ENCODE peak calls at places on chromosomes 1 and 21, in six cellular contexts. W, G, U, X, N and F are unnamed samples.
A peak's percentile ranks its signal among the peaks of the same experiment; 100 is the strongest.

GRCh38 chr1:176118985-176119384 is 88.1 kb downstream of the COP1 start:
- DNase-seq in W (no peak), G (no peak), U (no peak), X (peak; percentile 11), N (no peak), F (no peak)

GRCh38 chr1:115783311-115783710 is 14.8 kb upstream of the CASQ2 start:
- DNase-seq in W (no peak), G (no peak), U (no peak), X (no peak), N (no peak), F (no peak)

GRCh38 chr1:165068716-165069115 is 287.8 kb downstream of the LMX1A start:
- DNase-seq in W (no peak), G (no peak), U (no peak), X (peak; percentile 8), N (no peak), F (no peak)

GRCh38 chr21:39057121-39057520 is 126.1 kb downstream of the PSMG1 start:
- DNase-seq in W (no peak), G (no peak), U (no peak), X (no peak), N (no peak), F (no peak)

GRCh38 chr1:1144122-1144842 is 28.4 kb upstream of the C1orf159 start:
- DNase-seq in W (peak; percentile 41), G (no peak), U (no peak), X (no peak), N (no peak), F (peak; percentile 84)

GRCh38 chr1:180248731-180249681 is 18.9 kb downstream of the LHX4 start:
- DNase-seq in W (peak; percentile 72), G (peak; percentile 58), U (peak; percentile 73), X (no peak), N (no peak), F (peak; percentile 41)

GRCh38 chr1:203410117-203410900 is 59.4 kb upstream of the FMOD start:
- DNase-seq in W (no peak), G (no peak), U (no peak), X (no peak), N (no peak), F (no peak)

GRCh38 chr1:38941527-38942019 is at the start of gene RHBDL2:
- DNase-seq in W (peak; percentile 25), G (peak; percentile 7), U (no peak), X (peak; percentile 38), N (no peak), F (no peak)

GRCh38 chr1:158506369-158506987 is 34.5 kb downstream of the OR10R2 start:
- DNase-seq in W (peak; percentile 77), G (peak; percentile 1), U (peak; percentile 80), X (no peak), N (no peak), F (no peak)

GRCh38 chr1:184836081-184836480 is 81.4 kb upstream of the EDEM3 start:
- DNase-seq in W (no peak), G (no peak), U (no peak), X (no peak), N (no peak), F (no peak)

GRCh38 chr1:20727746-20728316 is 4.7 kb downstream of the SH2D5 start:
- DNase-seq in W (peak; percentile 58), G (peak; percentile 57), U (peak; percentile 72), X (no peak), N (no peak), F (no peak)

GRCh38 chr1:68819190-68819829 is 322.4 kb upstream of the DEPDC1 start:
- DNase-seq in W (peak; percentile 56), G (peak; percentile 39), U (peak; percentile 61), X (peak; percentile 37), N (no peak), F (no peak)

GRCh38 chr1:234589064-234589765 is 20.8 kb downstream of the IRF2BP2 start:
- DNase-seq in W (no peak), G (no peak), U (no peak), X (no peak), N (no peak), F (no peak)

GRCh38 chr1:99004270-99005141 is at the start of gene PLPPR5:
- DNase-seq in W (peak; percentile 83), G (peak; percentile 86), U (peak; percentile 45), X (peak; percentile 18), N (peak; percentile 23), F (no peak)

GRCh38 chr1:56821462-56821797 is 2.2 kb upstream of the FYB2 start:
- DNase-seq in W (no peak), G (peak; percentile 24), U (peak; percentile 90), X (peak; percentile 26), N (no peak), F (no peak)

GRCh38 chr1:58814251-58815068 is 30.6 kb upstream of the JUN start:
- DNase-seq in W (peak; percentile 58), G (no peak), U (peak; percentile 70), X (peak; percentile 26), N (peak; percentile 24), F (no peak)

GRCh38 chr1:45258059-45258650 is 51.8 kb upstream of the ZSWIM5 start:
- DNase-seq in W (peak; percentile 8), G (no peak), U (peak; percentile 42), X (no peak), N (no peak), F (peak; percentile 13)

GRCh38 chr1:77282187-77282865 is 507 bp downstream of the AK5 start:
- DNase-seq in W (peak; percentile 67), G (no peak), U (peak; percentile 57), X (peak; percentile 36), N (peak; percentile 45), F (no peak)

GRCh38 chr1:211752951-211753486 is 77.5 kb downstream of the LPGAT1 start:
- DNase-seq in W (no peak), G (no peak), U (peak; percentile 73), X (no peak), N (no peak), F (no peak)

GRCh38 chr1:181086926-181087325 is 1.6 kb upstream of the IER5 start:
- DNase-seq in W (no peak), G (no peak), U (no peak), X (peak; percentile 63), N (no peak), F (no peak)

DNA sequence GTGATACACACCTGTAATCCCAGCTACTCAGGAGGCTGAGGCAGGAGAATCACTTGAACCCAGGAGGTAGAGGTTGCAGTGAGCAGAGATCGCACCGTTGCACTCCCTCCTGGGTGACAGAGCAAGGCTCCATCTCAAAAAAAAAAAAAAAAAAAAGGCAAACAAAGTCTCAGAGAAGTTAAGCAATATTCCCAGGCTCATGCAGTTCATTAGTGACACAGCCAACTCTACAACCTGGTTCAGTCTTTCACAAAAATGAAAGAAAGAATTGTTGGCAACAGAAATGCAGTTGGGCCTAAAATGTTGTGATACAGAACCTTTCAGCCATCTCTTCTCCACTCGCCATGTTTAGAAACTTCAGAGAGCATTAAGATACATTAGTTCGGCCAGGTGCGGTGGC is 242.1 kb downstream of the LTN1 start:
- DNase-seq in W (no peak), G (no peak), U (no peak), X (no peak), N (no peak), F (no peak)
- H3K36me3 ChIP-seq in W (no peaks in the 10 kb centered on the region), G (no peaks in the 10 kb centered on the region), U (no peaks in the 10 kb centered on the region), X (no peaks in the 10 kb centered on the region), N (no peaks in the 10 kb centered on the region), F (no peaks in the 10 kb centered on the region)

DNA sequence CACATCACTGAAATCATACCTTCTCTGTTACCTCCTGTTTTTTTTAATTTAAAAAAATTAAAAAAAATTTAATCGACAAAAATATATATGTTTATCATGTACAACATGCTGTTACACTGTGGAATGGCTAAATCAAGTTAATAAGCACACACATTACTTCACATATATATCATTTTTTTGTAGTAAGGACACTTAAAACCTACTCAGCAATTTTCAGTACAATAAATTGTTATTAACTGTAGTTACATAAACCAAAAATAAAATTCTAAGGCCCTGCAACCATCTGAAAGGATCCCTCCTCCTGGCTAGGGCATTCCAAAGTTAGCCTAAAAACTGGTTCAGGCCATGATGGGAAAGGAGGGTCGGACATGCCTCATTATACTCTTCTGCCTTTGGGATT is 23.6 kb upstream of the COQ8A start:
- DNase-seq in W (no peak), G (no peak), U (no peak), X (no peak), N (no peak), F (no peak)
- H3K9ac ChIP-seq in W (no peak overlapping the region), G (no peak overlapping the region), U (no peak overlapping the region), X (no peak overlapping the region), N (no peak overlapping the region), F (no peak overlapping the region)

GRCh38 chr1:189803364-189803763 is 674.3 kb downstream of the BRINP3 start:
- DNase-seq in W (peak; percentile 8), G (peak; percentile 1), U (peak; percentile 39), X (no peak), N (no peak), F (no peak)
- H3K36me3 ChIP-seq in W (no peaks in the 10 kb centered on the region), G (no peaks in the 10 kb centered on the region), U (no peaks in the 10 kb centered on the region), X (no peaks in the 10 kb centered on the region), N (no peaks in the 10 kb centered on the region), F (no peaks in the 10 kb centered on the region)

GRCh38 chr1:198672124-198672523 is 33.3 kb downstream of the PTPRC start:
- DNase-seq in W (no peak), G (no peak), U (peak; percentile 39), X (no peak), N (no peak), F (no peak)
- H3K9ac ChIP-seq in W (no peak overlapping the region), G (peak overlapping the region; percentile 32), U (no peak overlapping the region), X (no peak overlapping the region), N (no peak overlapping the region), F (no peak overlapping the region)

GRCh38 chr1:225865514-225865913 is 16.7 kb downstream of the TMEM63A start:
- DNase-seq in W (no peak), G (no peak), U (no peak), X (no peak), N (no peak), F (no peak)
- H3K36me3 ChIP-seq in W (no peaks in the 10 kb centered on the region), G (peaks cover 36% of the 10 kb centered on the region), U (peaks cover 28% of the 10 kb centered on the region), X (peaks cover 27% of the 10 kb centered on the region), N (peaks cover 4% of the 10 kb centered on the region), F (peaks cover 7% of the 10 kb centered on the region)

DNA sequence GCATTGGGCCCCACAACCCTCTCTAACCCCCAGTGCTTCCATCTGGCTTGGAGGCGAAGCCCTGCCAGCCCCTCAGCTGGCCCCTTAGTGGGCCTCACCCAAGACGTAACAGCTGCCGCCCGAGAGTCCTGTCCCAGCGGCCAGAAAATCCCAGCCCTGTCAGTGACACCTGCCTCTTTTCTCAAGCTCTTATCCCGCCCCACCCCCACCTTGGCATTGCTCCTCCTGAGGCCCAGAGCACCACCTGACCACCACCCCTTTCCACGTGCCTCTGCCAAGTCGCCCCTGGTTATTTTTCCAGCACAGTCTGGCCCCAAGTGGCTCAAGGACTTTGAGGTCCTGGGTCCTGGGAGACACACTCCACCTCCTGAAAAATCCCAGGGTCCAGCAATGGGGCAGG is 5.9 kb upstream of the CTRC start:
- DNase-seq in W (no peak), G (peak; percentile 12), U (no peak), X (peak; percentile 61), N (no peak), F (no peak)
- H3K9ac ChIP-seq in W (no peak overlapping the region), G (no peak overlapping the region), U (no peak overlapping the region), X (no peak overlapping the region), N (no peak overlapping the region), F (no peak overlapping the region)

DNA sequence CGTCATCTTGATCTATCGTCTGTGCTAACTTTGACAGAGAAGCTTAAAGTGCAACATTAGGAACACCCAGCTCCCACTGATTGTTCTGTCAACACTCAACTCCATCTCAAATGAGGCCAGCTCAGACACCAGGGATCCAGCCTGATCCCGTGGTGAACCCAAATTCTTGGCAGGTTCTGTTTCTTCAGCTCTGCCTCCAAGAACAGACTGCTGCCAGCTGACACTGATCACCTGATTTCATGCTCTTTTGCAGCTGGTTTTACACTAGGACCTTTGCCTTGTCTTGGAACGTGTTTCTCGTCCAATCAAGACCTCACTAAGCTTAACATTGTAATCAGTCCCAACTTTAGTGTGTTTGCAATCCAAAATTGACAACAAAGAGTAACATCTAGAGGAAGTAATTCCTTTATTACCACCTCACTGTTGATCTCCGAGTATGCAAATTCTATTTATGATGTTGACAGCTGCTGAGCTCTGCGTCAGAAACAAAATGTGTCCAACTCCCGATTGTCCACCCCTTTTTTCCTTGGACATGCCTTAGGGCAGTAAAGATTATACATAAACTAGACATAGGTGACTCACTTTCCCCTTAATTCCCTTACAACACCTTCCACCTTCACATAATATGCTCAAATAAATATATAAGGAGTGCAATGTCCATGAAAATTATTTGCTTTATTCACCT is 1.6 kb upstream of the HYI start:
- DNase-seq in W (no peak), G (no peak), U (no peak), X (no peak), N (no peak), F (no peak)
- H3K36me3 ChIP-seq in W (no peaks in the 10 kb centered on the region), G (peaks cover 8% of the 10 kb centered on the region), U (peaks cover 2% of the 10 kb centered on the region), X (peaks cover 12% of the 10 kb centered on the region), N (peaks cover 14% of the 10 kb centered on the region), F (peaks cover 21% of the 10 kb centered on the region)